ENCODE peak calls at places on chromosomes 5 and 9, in seven cellular contexts. Z is endothelial cell; K is GM12865; G is stimulated activated CD4-positive, alpha-beta T cell treated with anti-CD3 and anti-CD28 coated beads, Interleukin-15, amount 100 ng/mL, for 24 hours; Q is stomach; E is T47D; D is cerebellum. P is an unnamed sample.

GRCh38 chr9:107624216-107624948 is 134.8 kb upstream of the KLF4 start:
- DNase-seq in Z (no peak), K (no peak), G (no peak), Q (no peak), E (peak; percentile 23), D (no peak), P (no peak)

GRCh38 chr9:71758277-71758676 is 10.0 kb downstream of the CEMIP2 start:
- DNase-seq in Z (no peak), K (no peak), G (no peak), Q (no peak), E (peak; percentile 59), D (no peak), P (no peak)

GRCh38 chr5:136011427-136012001 is 17.3 kb upstream of the TGFBI start:
- DNase-seq in Z (no peak), K (no peak), G (no peak), Q (no peak), E (no peak), D (no peak), P (no peak)

GRCh38 chr9:89619019-89619418 is 14.2 kb downstream of the GADD45G start:
- DNase-seq in Z (peak; percentile 26), K (no peak), G (no peak), Q (no peak), E (no peak), D (no peak), P (no peak)

GRCh38 chr5:16776611-16777251 is 159.4 kb downstream of the MYO10 start:
- DNase-seq in Z (peak; percentile 22), K (no peak), G (no peak), Q (no peak), E (peak; percentile 69), D (peak; percentile 38), P (peak; percentile 46)

GRCh38 chr9:69971643-69972449 is 71.8 kb upstream of the MAMDC2 start:
- DNase-seq in Z (peak; percentile 70), K (peak; percentile 58), G (peak; percentile 67), Q (peak; percentile 60), E (peak; percentile 58), D (peak; percentile 57), P (peak; percentile 42)

GRCh38 chr9:113984639-113985380 is 93.3 kb downstream of the AMBP start:
- DNase-seq in Z (no peak), K (no peak), G (no peak), Q (no peak), E (no peak), D (no peak), P (no peak)

GRCh38 chr5:151068571-151069197 is 12.2 kb downstream of the TNIP1 start:
- DNase-seq in Z (no peak), K (peak; percentile 74), G (peak; percentile 78), Q (no peak), E (no peak), D (no peak), P (no peak)

GRCh38 chr9:4262735-4263141 is 37.1 kb downstream of the GLIS3 start:
- DNase-seq in Z (no peak), K (no peak), G (no peak), Q (no peak), E (no peak), D (no peak), P (no peak)

GRCh38 chr5:29654990-29655389 is 1538.5 kb upstream of the CDH6 start:
- DNase-seq in Z (no peak), K (no peak), G (no peak), Q (no peak), E (no peak), D (no peak), P (no peak)

GRCh38 chr5:179203248-179203647 is 142.0 kb downstream of the ADAMTS2 start:
- DNase-seq in Z (no peak), K (no peak), G (no peak), Q (no peak), E (no peak), D (no peak), P (no peak)

P was measured in globus pallidus.